ENCODE peak calls at places on chromosomes 16 and 17, in ten cellular contexts. B is spleen, W is GM03348, X is left lung, P is cardiac septum, J is left colon, E is T-helper 2 cell, N is ovary, F is mesothelial cell of epicardium, K is naive B cell. I is an unnamed sample.

GRCh38 chr16:67415872-67416793 is at the start of gene ZDHHC1:
- DNase-seq in B (peak), W (peak), X (peak), P (peak), J (peak), E (peak), N (peak), F (peak), K (peak), I (no peak)

GRCh38 chr17:83198366-83199341 is 119.2 kb downstream of the METRNL start:
- DNase-seq in B (peak), W (no peak), X (peak), P (peak), J (peak), E (peak), N (no peak), F (no peak), K (no peak), I (no peak)

GRCh38 chr17:1058423-1059130 is 61.6 kb downstream of the TIMM22 start:
- DNase-seq in B (peak), W (peak), X (peak), P (peak), J (no peak), E (peak), N (no peak), F (no peak), K (no peak), I (no peak)

GRCh38 chr17:81291662-81292061 is 3.4 kb downstream of the SLC38A10 start:
- DNase-seq in B (peak), W (peak), X (peak), P (peak), J (peak), E (peak), N (no peak), F (peak), K (peak), I (no peak)

GRCh38 chr17:81020767-81021497 is 14.0 kb upstream of the BAIAP2 start:
- DNase-seq in B (peak), W (peak), X (peak), P (peak), J (peak), E (no peak), N (peak), F (no peak), K (no peak), I (no peak)

GRCh38 chr17:59331929-59332889 is 754 bp downstream of the YPEL2 start:
- DNase-seq in B (peak), W (peak), X (peak), P (peak), J (peak), E (peak), N (peak), F (peak), K (peak), I (no peak)

GRCh38 chr16:53090591-53091507 is 36.1 kb downstream of the CHD9 start:
- DNase-seq in B (peak), W (peak), X (peak), P (peak), J (peak), E (peak), N (peak), F (no peak), K (no peak), I (no peak)

GRCh38 chr16:20675488-20676267 is 21.8 kb downstream of the ACSM1 start:
- DNase-seq in B (peak), W (no peak), X (no peak), P (no peak), J (peak), E (peak), N (no peak), F (no peak), K (peak), I (no peak)

GRCh38 chr17:7431231-7431630 is 2.6 kb downstream of the SPEM3 start:
- DNase-seq in B (no peak), W (no peak), X (no peak), P (no peak), J (no peak), E (no peak), N (no peak), F (no peak), K (no peak), I (no peak)

GRCh38 chr16:442976-443375 is 17.5 kb downstream of the RAB11FIP3 start:
- DNase-seq in B (no peak), W (no peak), X (no peak), P (no peak), J (no peak), E (no peak), N (no peak), F (no peak), K (no peak), I (no peak)

GRCh38 chr17:63358111-63358839 is 87.8 kb downstream of the CYB561 start:
- DNase-seq in B (no peak), W (peak), X (no peak), P (no peak), J (no peak), E (no peak), N (no peak), F (no peak), K (no peak), I (no peak)

GRCh38 chr16:56632160-56632847 is at the start of gene MT1M:
- DNase-seq in B (no peak), W (peak), X (peak), P (no peak), J (no peak), E (no peak), N (peak), F (no peak), K (no peak), I (no peak)